ENCODE peak calls at places on chromosomes 13 and 19, in eight cellular contexts. One of them, this sample, is unnamed. For H3K9me3, the result is how much of the 10 kb centered on the place peaks cover.

GRCh38 chr13:33543631-33544030 is 258.1 kb upstream of the STARD13 start:
- DNase-seq in psoas muscle: no peak
- DNase-seq in IMR-90: no peak
- DNase-seq in GM23248: peak
- DNase-seq in heart left ventricle: no peak
- DNase-seq in body of pancreas: no peak
- DNase-seq in Peyer's patch: no peak
- DNase-seq in left ventricle myocardium inferior: no peak
- DNase-seq in this sample: no peak

GRCh38 chr13:38348890-38349289 is 761 bp upstream of the UFM1 start:
- DNase-seq in psoas muscle: no peak
- DNase-seq in IMR-90: peak
- DNase-seq in GM23248: peak
- DNase-seq in heart left ventricle: no peak
- DNase-seq in body of pancreas: no peak
- DNase-seq in Peyer's patch: no peak
- DNase-seq in left ventricle myocardium inferior: no peak
- DNase-seq in this sample: no peak

GRCh38 chr19:30666301-30666803 is 294.2 kb downstream of the ZNF536 start:
- DNase-seq in psoas muscle: peak
- DNase-seq in IMR-90: peak
- DNase-seq in GM23248: peak
- DNase-seq in heart left ventricle: no peak
- DNase-seq in body of pancreas: peak
- DNase-seq in Peyer's patch: peak
- DNase-seq in left ventricle myocardium inferior: no peak
- DNase-seq in this sample: peak

GRCh38 chr13:102667023-102667422 is 27.8 kb downstream of the METTL21C start:
- DNase-seq in psoas muscle: no peak
- DNase-seq in IMR-90: no peak
- DNase-seq in GM23248: no peak
- DNase-seq in heart left ventricle: no peak
- DNase-seq in body of pancreas: no peak
- DNase-seq in Peyer's patch: no peak
- DNase-seq in left ventricle myocardium inferior: no peak
- DNase-seq in this sample: no peak

GRCh38 chr13:34465423-34465922 is 476.6 kb upstream of the NBEA start:
- DNase-seq in psoas muscle: no peak
- DNase-seq in IMR-90: no peak
- DNase-seq in GM23248: no peak
- DNase-seq in heart left ventricle: no peak
- DNase-seq in body of pancreas: no peak
- DNase-seq in Peyer's patch: no peak
- DNase-seq in left ventricle myocardium inferior: no peak
- DNase-seq in this sample: no peak

GRCh38 chr19:39413903-39414608 is 1.6 kb downstream of the PLEKHG2 start:
- DNase-seq in psoas muscle: no peak
- DNase-seq in IMR-90: peak
- DNase-seq in GM23248: peak
- DNase-seq in heart left ventricle: no peak
- DNase-seq in body of pancreas: no peak
- DNase-seq in Peyer's patch: peak
- DNase-seq in left ventricle myocardium inferior: no peak
- DNase-seq in this sample: peak

GRCh38 chr19:5271145-5271544 is 69.5 kb downstream of the PTPRS start:
- DNase-seq in psoas muscle: no peak
- DNase-seq in IMR-90: no peak
- DNase-seq in GM23248: peak
- DNase-seq in heart left ventricle: no peak
- DNase-seq in body of pancreas: no peak
- DNase-seq in Peyer's patch: no peak
- DNase-seq in left ventricle myocardium inferior: no peak
- DNase-seq in this sample: no peak

GRCh38 chr13:96294930-96295657 is 205.2 kb downstream of the HS6ST3 start:
- DNase-seq in psoas muscle: no peak
- DNase-seq in IMR-90: no peak
- DNase-seq in GM23248: no peak
- DNase-seq in heart left ventricle: no peak
- DNase-seq in body of pancreas: no peak
- DNase-seq in Peyer's patch: no peak
- DNase-seq in left ventricle myocardium inferior: no peak
- DNase-seq in this sample: no peak

GRCh38 chr13:25018729-25019115 is 77.2 kb upstream of the PABPC3 start:
- DNase-seq in psoas muscle: no peak
- DNase-seq in IMR-90: no peak
- DNase-seq in GM23248: no peak
- DNase-seq in heart left ventricle: no peak
- DNase-seq in body of pancreas: no peak
- DNase-seq in Peyer's patch: no peak
- DNase-seq in left ventricle myocardium inferior: no peak
- DNase-seq in this sample: no peak

DNA sequence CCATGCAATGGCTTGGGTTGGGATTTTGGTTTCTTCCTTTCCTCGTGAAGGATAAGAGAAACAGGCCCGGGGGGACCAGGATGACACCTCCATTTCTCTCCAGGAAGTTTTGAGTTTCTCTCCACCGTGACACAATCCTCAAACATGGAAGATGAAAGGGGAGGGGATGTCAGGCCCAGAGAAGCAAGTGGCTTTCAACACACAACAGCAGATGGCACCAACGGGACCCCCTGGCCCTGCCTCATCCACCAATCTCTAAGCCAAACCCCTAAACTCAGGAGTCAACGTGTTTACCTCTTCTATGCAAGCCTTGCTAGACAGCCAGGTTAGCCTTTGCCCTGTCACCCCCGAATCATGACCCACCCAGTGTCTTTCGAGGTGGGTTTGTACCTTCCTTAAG is 24.1 kb downstream of the SPC24 start:
- DNase-seq in psoas muscle: no peak
- DNase-seq in IMR-90: no peak
- DNase-seq in GM23248: no peak
- DNase-seq in heart left ventricle: no peak
- DNase-seq in body of pancreas: no peak
- DNase-seq in Peyer's patch: no peak
- DNase-seq in left ventricle myocardium inferior: no peak
- DNase-seq in this sample: no peak
- H3K27ac ChIP-seq in psoas muscle: no peak
- H3K27ac ChIP-seq in IMR-90: peak
- H3K27ac ChIP-seq in GM23248: no peak
- H3K27ac ChIP-seq in heart left ventricle: peak
- H3K27ac ChIP-seq in body of pancreas: peak
- H3K27ac ChIP-seq in Peyer's patch: peak
- H3K27ac ChIP-seq in left ventricle myocardium inferior: peak
- H3K27ac ChIP-seq in this sample: peak

DNA sequence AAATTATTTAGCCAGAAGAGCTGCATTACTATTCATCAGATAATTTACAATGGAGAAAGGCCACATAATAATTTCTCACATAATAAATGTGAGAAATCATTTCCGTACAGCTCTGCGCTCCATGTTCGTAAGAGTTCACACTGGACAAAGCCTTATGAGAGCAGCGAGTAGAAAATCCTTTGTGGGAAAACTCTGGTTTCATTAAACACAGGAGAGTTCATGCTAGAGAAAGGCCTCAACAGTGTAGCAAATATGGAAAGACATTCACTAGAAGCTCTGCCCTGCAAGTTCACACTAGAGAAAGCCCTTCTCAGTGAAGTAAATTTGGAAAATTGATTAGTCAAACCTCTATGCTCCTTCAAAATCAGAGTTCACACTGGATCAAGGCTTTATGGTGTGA is 8.4 kb downstream of the ZNF776 start:
- DNase-seq in psoas muscle: no peak
- DNase-seq in IMR-90: no peak
- DNase-seq in GM23248: no peak
- DNase-seq in heart left ventricle: no peak
- DNase-seq in body of pancreas: no peak
- DNase-seq in Peyer's patch: no peak
- DNase-seq in left ventricle myocardium inferior: no peak
- DNase-seq in this sample: no peak
- H3K9me3 ChIP-seq in psoas muscle: under half
- H3K9me3 ChIP-seq in IMR-90: under half
- H3K9me3 ChIP-seq in GM23248: under half
- H3K9me3 ChIP-seq in heart left ventricle: under half
- H3K9me3 ChIP-seq in body of pancreas: under half
- H3K9me3 ChIP-seq in Peyer's patch: under half
- H3K9me3 ChIP-seq in left ventricle myocardium inferior: half or more
- H3K9me3 ChIP-seq in this sample: under half

DNA sequence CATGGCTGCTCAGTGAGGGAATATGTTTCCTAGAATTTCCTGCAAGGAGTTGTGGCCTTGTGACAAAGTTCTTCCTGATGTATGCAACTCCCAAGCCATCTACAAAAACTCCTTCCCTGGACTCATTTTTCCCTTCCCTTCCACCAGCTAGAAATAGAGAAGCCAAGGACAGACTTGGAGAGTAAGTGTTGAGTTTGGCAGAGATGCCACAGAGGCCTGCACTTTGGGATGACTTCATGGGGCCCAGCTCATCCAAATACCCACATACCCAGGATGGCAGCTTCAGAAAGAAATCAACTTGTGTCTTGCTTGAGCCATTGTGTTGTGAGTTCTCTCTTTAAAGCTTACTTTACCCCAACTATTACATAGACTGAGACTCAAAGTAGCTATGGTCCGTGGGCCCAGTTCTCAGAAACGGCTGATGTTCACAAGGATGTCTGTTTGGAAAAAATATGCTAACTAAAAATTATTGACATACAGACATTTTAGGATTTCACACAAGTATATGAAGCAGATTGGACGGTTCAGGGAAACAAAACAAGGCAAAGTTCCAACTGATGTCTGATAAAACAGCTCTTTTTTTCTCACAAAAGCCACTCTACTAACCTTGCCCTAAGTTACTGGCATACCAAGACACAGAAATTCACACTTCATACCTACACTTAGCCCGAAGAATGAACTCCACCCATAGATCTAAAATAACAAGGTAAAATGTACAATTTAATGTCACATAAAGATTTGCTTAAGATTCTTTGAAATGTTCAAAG is 107.9 kb downstream of the NALCN start:
- DNase-seq in psoas muscle: no peak
- DNase-seq in IMR-90: no peak
- DNase-seq in GM23248: peak
- DNase-seq in heart left ventricle: no peak
- DNase-seq in body of pancreas: no peak
- DNase-seq in Peyer's patch: no peak
- DNase-seq in left ventricle myocardium inferior: no peak
- DNase-seq in this sample: no peak
- H3K27ac ChIP-seq in psoas muscle: no peak
- H3K27ac ChIP-seq in IMR-90: peak
- H3K27ac ChIP-seq in GM23248: peak
- H3K27ac ChIP-seq in heart left ventricle: no peak
- H3K27ac ChIP-seq in body of pancreas: no peak
- H3K27ac ChIP-seq in Peyer's patch: no peak
- H3K27ac ChIP-seq in left ventricle myocardium inferior: no peak
- H3K27ac ChIP-seq in this sample: no peak

GRCh38 chr19:23056516-23056915 is 53.5 kb upstream of the ZNF728 start:
- DNase-seq in psoas muscle: no peak
- DNase-seq in IMR-90: no peak
- DNase-seq in GM23248: no peak
- DNase-seq in heart left ventricle: no peak
- DNase-seq in body of pancreas: no peak
- DNase-seq in Peyer's patch: no peak
- DNase-seq in left ventricle myocardium inferior: no peak
- DNase-seq in this sample: no peak
- H3K9me3 ChIP-seq in psoas muscle: under half
- H3K9me3 ChIP-seq in IMR-90: under half
- H3K9me3 ChIP-seq in GM23248: under half
- H3K9me3 ChIP-seq in heart left ventricle: under half
- H3K9me3 ChIP-seq in body of pancreas: under half
- H3K9me3 ChIP-seq in Peyer's patch: under half
- H3K9me3 ChIP-seq in left ventricle myocardium inferior: under half
- H3K9me3 ChIP-seq in this sample: under half

GRCh38 chr19:34479396-34479795 is 2.2 kb upstream of the WTIP start:
- DNase-seq in psoas muscle: no peak
- DNase-seq in IMR-90: no peak
- DNase-seq in GM23248: no peak
- DNase-seq in heart left ventricle: no peak
- DNase-seq in body of pancreas: no peak
- DNase-seq in Peyer's patch: no peak
- DNase-seq in left ventricle myocardium inferior: no peak
- DNase-seq in this sample: no peak

GRCh38 chr19:34482380-34483250 is 1.1 kb downstream of the WTIP start:
- DNase-seq in psoas muscle: no peak
- DNase-seq in IMR-90: peak
- DNase-seq in GM23248: peak
- DNase-seq in heart left ventricle: no peak
- DNase-seq in body of pancreas: no peak
- DNase-seq in Peyer's patch: no peak
- DNase-seq in left ventricle myocardium inferior: no peak
- DNase-seq in this sample: peak

GRCh38 chr19:34481861-34482379 is 362 bp downstream of the WTIP start:
- DNase-seq in psoas muscle: no peak
- DNase-seq in IMR-90: no peak
- DNase-seq in GM23248: peak
- DNase-seq in heart left ventricle: no peak
- DNase-seq in body of pancreas: no peak
- DNase-seq in Peyer's patch: no peak
- DNase-seq in left ventricle myocardium inferior: peak
- DNase-seq in this sample: peak

GRCh38 chr19:34480971-34481821 is at the start of gene WTIP:
- DNase-seq in psoas muscle: peak
- DNase-seq in IMR-90: peak
- DNase-seq in GM23248: peak
- DNase-seq in heart left ventricle: peak
- DNase-seq in body of pancreas: peak
- DNase-seq in Peyer's patch: peak
- DNase-seq in left ventricle myocardium inferior: peak
- DNase-seq in this sample: peak

GRCh38 chr19:34480491-34480890 is 1.1 kb upstream of the WTIP start:
- DNase-seq in psoas muscle: no peak
- DNase-seq in IMR-90: no peak
- DNase-seq in GM23248: no peak
- DNase-seq in heart left ventricle: no peak
- DNase-seq in body of pancreas: no peak
- DNase-seq in Peyer's patch: no peak
- DNase-seq in left ventricle myocardium inferior: no peak
- DNase-seq in this sample: no peak
- H3K27ac ChIP-seq in psoas muscle: peak
- H3K27ac ChIP-seq in IMR-90: no peak
- H3K27ac ChIP-seq in GM23248: peak
- H3K27ac ChIP-seq in heart left ventricle: peak
- H3K27ac ChIP-seq in body of pancreas: no peak
- H3K27ac ChIP-seq in Peyer's patch: peak
- H3K27ac ChIP-seq in left ventricle myocardium inferior: peak
- H3K27ac ChIP-seq in this sample: no peak

DNA sequence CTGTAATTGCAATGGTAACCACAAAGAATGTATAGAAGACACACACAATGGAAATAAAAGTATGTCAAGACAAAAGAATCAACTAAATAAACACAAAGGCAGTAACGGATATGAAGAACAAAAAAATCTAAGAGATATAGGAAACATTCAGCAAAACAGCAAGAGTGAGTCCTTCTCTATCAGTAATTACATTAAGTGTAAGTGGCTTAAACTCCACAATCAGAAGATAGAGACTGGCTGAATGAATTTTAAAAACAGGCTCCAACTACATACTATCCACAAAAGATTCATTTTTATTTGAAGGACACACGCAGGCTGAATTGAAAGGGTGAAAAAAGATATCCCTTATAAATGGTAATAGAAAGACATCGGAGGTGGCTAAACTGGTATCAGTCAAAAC is 19.5 kb downstream of the ZNF616 start:
- DNase-seq in psoas muscle: no peak
- DNase-seq in IMR-90: no peak
- DNase-seq in GM23248: no peak
- DNase-seq in heart left ventricle: no peak
- DNase-seq in body of pancreas: no peak
- DNase-seq in Peyer's patch: no peak
- DNase-seq in left ventricle myocardium inferior: no peak
- DNase-seq in this sample: no peak
- H3K9me3 ChIP-seq in psoas muscle: half or more
- H3K9me3 ChIP-seq in IMR-90: half or more
- H3K9me3 ChIP-seq in GM23248: under half
- H3K9me3 ChIP-seq in heart left ventricle: half or more
- H3K9me3 ChIP-seq in body of pancreas: under half
- H3K9me3 ChIP-seq in Peyer's patch: under half
- H3K9me3 ChIP-seq in left ventricle myocardium inferior: half or more
- H3K9me3 ChIP-seq in this sample: under half